ENCODE peak calls at places on chromosomes 12 and 14, in six cellular contexts. F is transverse colon; A is GM23248; N is effector memory CD4-positive, alpha-beta T cell; I is mammary epithelial cell; X is psoas muscle. H is an unnamed sample.

GRCh38 chr12:47753021-47754001 is 5.4 kb downstream of the RAPGEF3 start:
- DNase-seq in F (peak; percentile 76), A (no peak), N (no peak), I (peak; percentile 61), X (peak; percentile 96), H (peak; percentile 64)

GRCh38 chr12:89707623-89707991 is 1.0 kb downstream of the ATP2B1 start:
- DNase-seq in F (peak; percentile 34), A (peak; percentile 44), N (no peak), I (peak; percentile 14), X (peak; percentile 59), H (no peak)

GRCh38 chr14:58979325-58979724 is 209.1 kb upstream of the DAAM1 start:
- DNase-seq in F (no peak), A (no peak), N (no peak), I (no peak), X (no peak), H (no peak)

GRCh38 chr14:98296895-98297294 is 975.1 kb downstream of the BCL11B start:
- DNase-seq in F (no peak), A (no peak), N (no peak), I (no peak), X (no peak), H (no peak)

GRCh38 chr12:97781342-97781741 is 318.7 kb downstream of the RMST start:
- DNase-seq in F (no peak), A (no peak), N (no peak), I (no peak), X (no peak), H (no peak)

GRCh38 chr14:75206190-75206589 is 29.8 kb upstream of the TMED10 start:
- DNase-seq in F (no peak), A (no peak), N (no peak), I (no peak), X (no peak), H (no peak)

GRCh38 chr12:46212108-46212982 is 56.5 kb downstream of the SLC38A1 start:
- DNase-seq in F (no peak), A (peak; percentile 27), N (no peak), I (no peak), X (no peak), H (no peak)

GRCh38 chr12:64124511-64125197 is 97.4 kb downstream of the KICS2 start:
- DNase-seq in F (no peak), A (peak; percentile 39), N (no peak), I (no peak), X (no peak), H (no peak)

GRCh38 chr14:69580009-69580577 is 5.4 kb upstream of the CCDC177 start:
- DNase-seq in F (no peak), A (peak; percentile 96), N (no peak), I (peak; percentile 83), X (no peak), H (peak; percentile 99)

GRCh38 chr12:9759680-9760592 is 765 bp downstream of the CD69 start:
- DNase-seq in F (no peak), A (no peak), N (no peak), I (no peak), X (no peak), H (no peak)

GRCh38 chr12:52455818-52456217 is 3.9 kb upstream of the KRT6B start:
- DNase-seq in F (no peak), A (no peak), N (no peak), I (peak; percentile 46), X (no peak), H (peak; percentile 95)

GRCh38 chr12:111271674-111272418 is 97.0 kb downstream of the PHETA1 start:
- DNase-seq in F (no peak), A (peak; percentile 14), N (no peak), I (no peak), X (no peak), H (no peak)

GRCh38 chr12:130139541-130139940 is 22.7 kb upstream of the FZD10 start:
- DNase-seq in F (no peak), A (no peak), N (no peak), I (no peak), X (peak; percentile 15), H (no peak)

GRCh38 chr14:64971890-64972785 is at the start of gene RAB15:
- DNase-seq in F (peak; percentile 32), A (peak; percentile 76), N (peak; percentile 24), I (peak; percentile 20), X (peak; percentile 59), H (no peak)

GRCh38 chr14:100824156-100824555 is 1.8 kb upstream of the MEG3 start:
- DNase-seq in F (no peak), A (no peak), N (no peak), I (no peak), X (peak; percentile 77), H (no peak)

GRCh38 chr14:72714094-72714493 is 179.8 kb downstream of the DPF3 start:
- DNase-seq in F (peak; percentile 24), A (no peak), N (no peak), I (no peak), X (no peak), H (no peak)

GRCh38 chr14:20606190-20606901 is 15.2 kb upstream of the RNASE12 start:
- DNase-seq in F (peak; percentile 54), A (peak; percentile 59), N (no peak), I (peak; percentile 47), X (no peak), H (peak; percentile 57)

GRCh38 chr12:64633186-64633939 is 23.1 kb downstream of the RASSF3 start:
- DNase-seq in F (no peak), A (no peak), N (no peak), I (no peak), X (no peak), H (no peak)

GRCh38 chr12:52151153-52151858 is 40.5 kb downstream of the KRT80 start:
- DNase-seq in F (no peak), A (no peak), N (no peak), I (no peak), X (no peak), H (no peak)

GRCh38 chr12:122336015-122336946 is 70.0 kb upstream of the VPS33A start:
- DNase-seq in F (peak; percentile 22), A (peak; percentile 59), N (no peak), I (no peak), X (peak; percentile 65), H (peak; percentile 25)

GRCh38 chr12:52264435-52264825 is 10.0 kb upstream of the KRT86 start:
- DNase-seq in F (no peak), A (no peak), N (no peak), I (no peak), X (no peak), H (no peak)

GRCh38 chr12:53585726-53586125 is 40.5 kb downstream of the ATF7 start:
- DNase-seq in F (no peak), A (no peak), N (no peak), I (no peak), X (no peak), H (no peak)

GRCh38 chr12:1619599-1619998 is 9.4 kb upstream of the WNT5B start:
- DNase-seq in F (peak; percentile 35), A (no peak), N (no peak), I (no peak), X (no peak), H (no peak)

DNA sequence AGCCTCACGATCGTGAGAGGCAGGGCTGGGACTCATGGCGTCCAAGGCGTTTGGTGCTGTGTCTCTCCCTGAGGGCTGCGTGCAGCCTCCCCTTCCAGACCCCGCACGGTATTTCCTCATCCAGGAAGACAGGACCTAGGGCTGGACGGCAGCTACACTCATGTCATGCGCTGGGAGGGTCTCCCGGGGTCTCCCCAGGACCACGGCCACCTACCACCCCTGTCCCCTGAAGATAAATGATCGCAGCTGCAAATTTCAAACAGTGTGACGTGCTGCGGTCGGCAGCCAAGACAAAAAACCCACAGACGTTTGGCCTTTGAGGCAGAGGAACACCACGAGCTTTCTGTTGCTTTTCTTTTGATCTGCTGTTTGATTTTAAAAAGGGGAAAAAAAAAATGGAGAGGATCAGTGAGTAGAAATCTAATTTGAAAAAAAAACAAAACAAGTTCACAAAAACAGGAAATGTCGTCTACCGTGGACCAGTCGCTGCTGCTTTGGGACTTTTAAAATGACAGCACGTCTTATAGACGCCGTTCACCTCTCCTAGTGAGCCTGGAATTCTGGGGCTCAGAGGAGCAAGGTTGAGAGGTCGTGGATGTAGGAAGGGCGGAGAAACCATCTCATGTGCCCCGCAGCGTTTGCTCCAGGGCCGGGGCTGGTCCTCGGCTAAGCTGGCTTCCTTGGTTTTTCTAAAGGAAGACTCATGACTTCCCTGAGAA is 237.6 kb downstream of the SLC41A2 start:
- DNase-seq in F (peak; percentile 58), A (peak; percentile 59), N (peak; percentile 70), I (no peak), X (no peak), H (no peak)
- H3K4me3 ChIP-seq in F (no peak overlapping the region), A (peak overlapping the region; percentile 53), N (peak overlapping the region; percentile 48), I (no peak overlapping the region), X (peak overlapping the region; percentile 54), H (no peak overlapping the region)

DNA sequence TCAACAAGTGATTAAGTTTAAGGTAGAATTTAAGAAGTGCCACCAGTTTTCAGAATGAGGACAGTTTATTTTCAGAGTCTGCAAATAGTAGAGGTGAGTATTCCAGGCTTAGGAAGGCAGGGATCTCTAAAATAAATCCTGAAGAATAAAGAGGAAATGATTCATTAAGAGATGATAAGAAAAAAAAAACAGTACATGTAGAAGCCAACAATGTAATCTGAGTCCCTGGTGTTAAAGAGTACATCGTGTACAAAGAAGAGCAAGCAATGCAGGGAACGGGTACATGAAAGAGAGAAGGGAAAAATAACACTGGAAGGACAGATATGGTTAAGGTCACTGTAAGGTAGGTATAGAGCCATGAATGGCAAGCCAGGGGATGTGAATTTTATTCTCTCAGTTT is 95.2 kb upstream of the FOXG1 start:
- DNase-seq in F (no peak), A (no peak), N (no peak), I (peak; percentile 52), X (no peak), H (peak; percentile 85)
- H3K4me3 ChIP-seq in F (no peak overlapping the region), A (no peak overlapping the region), N (no peak overlapping the region), I (peak overlapping the region; percentile 21), X (no peak overlapping the region), H (no peak overlapping the region)

GRCh38 chr12:19234171-19234704 is 104.7 kb downstream of the PLEKHA5 start:
- DNase-seq in F (no peak), A (peak; percentile 31), N (no peak), I (peak; percentile 14), X (no peak), H (no peak)

GRCh38 chr12:19234991-19235876 is 105.7 kb downstream of the PLEKHA5 start:
- DNase-seq in F (no peak), A (peak; percentile 52), N (no peak), I (peak; percentile 23), X (no peak), H (no peak)

GRCh38 chr12:19238520-19238919 is 109.0 kb downstream of the PLEKHA5 start:
- DNase-seq in F (no peak), A (no peak), N (no peak), I (no peak), X (no peak), H (no peak)

GRCh38 chr12:19239046-19239445 is 109.5 kb downstream of the PLEKHA5 start:
- DNase-seq in F (no peak), A (no peak), N (no peak), I (no peak), X (no peak), H (no peak)

DNA sequence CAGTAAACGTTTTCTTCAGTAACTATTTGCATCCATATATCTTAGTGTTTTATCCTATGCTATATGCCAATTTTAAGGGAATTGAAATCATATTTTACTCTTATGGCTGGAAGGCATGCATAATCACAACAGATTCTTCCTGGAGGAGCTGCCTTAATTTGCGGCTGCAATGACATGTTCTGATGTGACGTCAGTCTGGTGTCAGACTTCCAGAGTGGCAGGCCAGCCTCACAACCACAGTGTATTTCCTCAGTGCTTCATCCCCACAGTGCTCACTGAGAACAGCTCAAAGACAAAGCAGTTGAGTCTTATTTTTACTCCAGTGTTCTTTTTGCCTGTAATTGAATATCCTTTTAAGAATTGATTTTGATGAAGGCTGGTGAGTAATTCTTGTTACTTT is 107.1 kb downstream of the PLEKHA5 start:
- DNase-seq in F (no peak), A (peak; percentile 42), N (no peak), I (peak; percentile 71), X (no peak), H (peak; percentile 64)
- H3K4me3 ChIP-seq in F (no peak overlapping the region), A (no peak overlapping the region), N (no peak overlapping the region), I (no peak overlapping the region), X (no peak overlapping the region), H (no peak overlapping the region)

GRCh38 chr12:101828463-101829196 is 2.1 kb downstream of the GNPTAB start:
- DNase-seq in F (no peak), A (no peak), N (no peak), I (no peak), X (no peak), H (no peak)
- H3K4me3 ChIP-seq in F (no peak overlapping the region), A (no peak overlapping the region), N (no peak overlapping the region), I (no peak overlapping the region), X (peak overlapping the region; percentile 79), H (no peak overlapping the region)

H was measured in bronchial epithelial cell.